ENCODE peak calls at places on chromosomes 16 and 17, in eight cellular contexts. One of them, this sample, is unnamed.

GRCh38 chr16:25051446-25052160 is 36.4 kb upstream of the ARHGAP17 start:
- DNase-seq in choroid plexus epithelial cell: peak
- DNase-seq in body of pancreas: no peak
- DNase-seq in HCT116: no peak
- DNase-seq in Peyer's patch: no peak
- DNase-seq in adipocyte: peak
- DNase-seq in AG09309: no peak
- DNase-seq in PC-3: peak
- DNase-seq in this sample: peak

GRCh38 chr16:66740010-66740409 is 11.4 kb downstream of the DYNC1LI2 start:
- DNase-seq in HCT116: no peak
- DNase-seq in choroid plexus epithelial cell: peak
- DNase-seq in AG09309: no peak
- DNase-seq in PC-3: peak
- DNase-seq in body of pancreas: peak
- DNase-seq in adipocyte: peak
- DNase-seq in Peyer's patch: peak
- DNase-seq in this sample: peak

GRCh38 chr17:15261063-15261817 is 3.9 kb downstream of the PMP22 start:
- DNase-seq in adipocyte: peak
- DNase-seq in body of pancreas: peak
- DNase-seq in PC-3: peak
- DNase-seq in AG09309: no peak
- DNase-seq in choroid plexus epithelial cell: peak
- DNase-seq in Peyer's patch: peak
- DNase-seq in HCT116: no peak
- DNase-seq in this sample: peak

GRCh38 chr17:82981141-82981540 is 98.3 kb upstream of the METRNL start:
- DNase-seq in adipocyte: no peak
- DNase-seq in Peyer's patch: no peak
- DNase-seq in choroid plexus epithelial cell: peak
- DNase-seq in PC-3: no peak
- DNase-seq in HCT116: no peak
- DNase-seq in body of pancreas: no peak
- DNase-seq in AG09309: no peak
- DNase-seq in this sample: no peak

GRCh38 chr16:67188798-67189197 is 1.1 kb downstream of the EXOC3L1 start:
- DNase-seq in HCT116: no peak
- DNase-seq in Peyer's patch: no peak
- DNase-seq in adipocyte: no peak
- DNase-seq in body of pancreas: no peak
- DNase-seq in AG09309: no peak
- DNase-seq in PC-3: no peak
- DNase-seq in choroid plexus epithelial cell: no peak
- DNase-seq in this sample: no peak

GRCh38 chr17:82408288-82408937 is 9.7 kb upstream of the HEXD start:
- DNase-seq in PC-3: no peak
- DNase-seq in AG09309: no peak
- DNase-seq in body of pancreas: no peak
- DNase-seq in Peyer's patch: no peak
- DNase-seq in adipocyte: no peak
- DNase-seq in choroid plexus epithelial cell: peak
- DNase-seq in HCT116: no peak
- DNase-seq in this sample: no peak

GRCh38 chr17:4900231-4901107 is 1.1 kb downstream of the C17orf107 start:
- DNase-seq in choroid plexus epithelial cell: no peak
- DNase-seq in HCT116: no peak
- DNase-seq in body of pancreas: no peak
- DNase-seq in AG09309: no peak
- DNase-seq in PC-3: no peak
- DNase-seq in Peyer's patch: peak
- DNase-seq in adipocyte: no peak
- DNase-seq in this sample: no peak

GRCh38 chr16:49431040-49431439 is 57.4 kb downstream of the C16orf78 start:
- DNase-seq in choroid plexus epithelial cell: no peak
- DNase-seq in adipocyte: no peak
- DNase-seq in body of pancreas: no peak
- DNase-seq in AG09309: no peak
- DNase-seq in HCT116: no peak
- DNase-seq in Peyer's patch: no peak
- DNase-seq in PC-3: no peak
- DNase-seq in this sample: no peak

DNA sequence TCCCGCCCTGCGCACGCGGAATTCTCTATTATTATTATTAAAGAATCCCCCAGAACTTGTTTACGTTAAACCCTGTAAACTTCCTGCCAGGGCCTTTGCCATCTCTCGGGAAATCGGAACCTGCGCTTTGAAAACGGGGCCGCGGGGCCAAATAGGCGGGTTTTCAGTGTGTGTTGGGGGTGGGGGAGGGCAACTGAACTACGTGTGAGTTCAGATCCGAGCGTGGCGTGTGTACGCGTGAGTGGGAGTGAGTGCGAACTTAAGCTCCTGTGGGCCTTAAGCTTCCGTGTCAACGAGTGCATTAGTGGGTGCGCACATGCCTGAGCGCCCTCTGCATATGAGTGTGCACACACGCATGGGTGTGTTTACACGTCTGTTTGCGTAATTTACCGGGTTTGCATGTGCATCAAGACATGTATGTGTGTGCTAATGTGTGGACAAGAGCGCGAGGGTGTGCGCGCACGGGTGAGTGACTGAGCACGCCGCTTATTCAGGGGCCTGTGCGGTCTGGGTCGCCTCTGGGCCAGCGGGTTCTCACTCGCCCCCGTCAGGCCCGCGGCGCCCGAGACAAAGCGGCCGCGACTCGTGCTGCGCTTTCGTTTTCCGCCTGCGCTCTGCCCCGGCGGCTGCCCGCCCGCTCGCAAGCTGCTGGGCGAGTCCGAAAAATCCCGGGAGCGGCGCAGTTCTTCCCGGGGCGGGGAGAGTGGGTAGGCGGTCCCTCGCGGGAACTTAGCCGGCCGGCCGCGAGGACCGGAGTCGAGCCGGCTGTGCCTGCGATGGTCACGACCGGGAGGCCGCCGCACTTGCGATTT is 1.2 kb upstream of the FOXF1 start:
- DNase-seq in PC-3: peak
- DNase-seq in adipocyte: peak
- DNase-seq in HCT116: peak
- DNase-seq in AG09309: no peak
- DNase-seq in choroid plexus epithelial cell: peak
- DNase-seq in body of pancreas: no peak
- DNase-seq in Peyer's patch: no peak
- DNase-seq in this sample: peak
- H3K4me3 ChIP-seq in PC-3: peak
- H3K4me3 ChIP-seq in adipocyte: peak
- H3K4me3 ChIP-seq in HCT116: peak
- H3K4me3 ChIP-seq in AG09309: peak
- H3K4me3 ChIP-seq in choroid plexus epithelial cell: peak
- H3K4me3 ChIP-seq in body of pancreas: peak
- H3K4me3 ChIP-seq in Peyer's patch: peak
- H3K4me3 ChIP-seq in this sample: peak

DNA sequence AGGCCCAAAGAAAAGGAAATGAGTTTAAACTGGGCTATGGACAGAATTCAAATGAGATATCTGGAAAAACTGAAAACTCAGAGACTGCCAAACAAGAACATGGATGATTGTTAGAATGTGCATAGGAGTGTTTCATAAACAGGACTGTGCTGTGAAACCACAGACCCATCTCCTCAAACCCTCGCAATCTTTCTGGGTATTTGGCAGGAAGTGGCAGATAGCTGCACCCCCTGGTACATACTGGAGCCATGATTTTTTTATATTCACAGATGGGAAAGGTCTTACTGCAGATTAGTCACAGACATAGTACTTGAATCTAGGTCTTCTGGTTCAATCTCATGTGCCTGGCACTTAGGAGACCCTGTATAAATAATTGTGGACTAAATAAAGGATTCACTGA is 145.0 kb downstream of the CCDC182 start:
- DNase-seq in HCT116: no peak
- DNase-seq in adipocyte: no peak
- DNase-seq in body of pancreas: no peak
- DNase-seq in PC-3: no peak
- DNase-seq in choroid plexus epithelial cell: no peak
- DNase-seq in Peyer's patch: no peak
- DNase-seq in AG09309: no peak
- DNase-seq in this sample: no peak
- H3K4me3 ChIP-seq in HCT116: no peak
- H3K4me3 ChIP-seq in adipocyte: no peak
- H3K4me3 ChIP-seq in body of pancreas: no peak
- H3K4me3 ChIP-seq in PC-3: no peak
- H3K4me3 ChIP-seq in choroid plexus epithelial cell: no peak
- H3K4me3 ChIP-seq in Peyer's patch: no peak
- H3K4me3 ChIP-seq in AG09309: no peak
- H3K4me3 ChIP-seq in this sample: no peak

DNA sequence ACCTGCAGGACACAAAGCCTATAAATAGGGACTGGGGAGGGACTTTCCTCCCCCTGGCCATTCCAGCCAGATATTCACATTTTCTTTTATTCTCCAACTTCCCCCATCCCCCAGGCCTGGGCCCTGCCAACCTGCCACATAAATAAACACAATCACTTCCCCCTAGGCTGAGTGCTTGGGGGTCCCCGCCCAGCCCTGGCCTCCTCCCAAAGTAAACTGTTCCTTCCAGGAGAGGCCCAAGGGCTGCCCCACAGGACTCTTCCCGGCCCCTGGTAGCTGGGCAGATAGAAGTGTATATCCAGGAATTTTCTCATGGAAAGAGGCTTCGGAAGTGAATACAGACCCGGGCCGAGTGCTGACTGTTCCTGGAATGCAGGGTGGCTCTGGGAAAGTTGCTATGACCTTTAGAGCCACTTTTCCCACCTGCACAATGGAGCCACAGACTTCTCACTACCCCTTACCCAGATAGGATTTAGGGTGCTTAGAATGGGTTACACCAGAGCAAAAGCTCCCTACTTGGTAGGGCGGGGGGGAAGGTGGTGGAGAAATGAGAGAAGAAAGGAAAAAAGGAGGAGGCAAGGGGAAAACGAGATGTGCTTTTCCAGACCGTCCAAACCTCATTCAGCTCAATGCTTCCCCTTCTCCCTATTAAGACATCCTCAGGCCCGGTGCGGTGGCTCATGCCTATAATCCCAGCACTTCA is 8.5 kb downstream of the CSF3 start:
- DNase-seq in HCT116: no peak
- DNase-seq in adipocyte: peak
- DNase-seq in body of pancreas: no peak
- DNase-seq in PC-3: peak
- DNase-seq in Peyer's patch: no peak
- DNase-seq in AG09309: no peak
- DNase-seq in choroid plexus epithelial cell: no peak
- DNase-seq in this sample: peak
- H3K4me3 ChIP-seq in HCT116: no peak
- H3K4me3 ChIP-seq in adipocyte: no peak
- H3K4me3 ChIP-seq in body of pancreas: no peak
- H3K4me3 ChIP-seq in PC-3: peak
- H3K4me3 ChIP-seq in Peyer's patch: no peak
- H3K4me3 ChIP-seq in AG09309: no peak
- H3K4me3 ChIP-seq in choroid plexus epithelial cell: no peak
- H3K4me3 ChIP-seq in this sample: no peak

DNA sequence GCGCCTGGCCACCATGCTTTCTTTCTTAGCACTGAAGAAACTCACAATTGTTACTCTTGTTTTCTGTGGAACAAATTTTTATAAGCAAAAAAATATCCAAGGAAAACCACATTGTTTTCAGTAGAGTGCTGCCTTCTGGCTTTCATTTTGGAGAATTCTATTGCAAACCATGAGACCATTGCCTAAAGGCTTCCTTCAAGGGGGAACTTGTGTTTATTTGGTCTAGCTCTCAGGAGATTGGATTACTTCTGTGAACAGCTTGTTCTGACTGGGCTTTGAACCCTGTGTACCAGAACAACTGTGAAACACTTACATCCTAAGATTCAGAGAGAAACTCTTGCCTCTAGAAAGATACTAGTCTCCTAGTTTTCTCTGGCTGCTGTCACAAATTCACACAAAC is 32.1 kb downstream of the TOM1L1 start:
- DNase-seq in adipocyte: peak
- DNase-seq in body of pancreas: no peak
- DNase-seq in HCT116: no peak
- DNase-seq in choroid plexus epithelial cell: peak
- DNase-seq in AG09309: no peak
- DNase-seq in PC-3: no peak
- DNase-seq in Peyer's patch: no peak
- DNase-seq in this sample: peak
- H3K4me3 ChIP-seq in adipocyte: no peak
- H3K4me3 ChIP-seq in body of pancreas: no peak
- H3K4me3 ChIP-seq in HCT116: no peak
- H3K4me3 ChIP-seq in choroid plexus epithelial cell: no peak
- H3K4me3 ChIP-seq in AG09309: no peak
- H3K4me3 ChIP-seq in PC-3: no peak
- H3K4me3 ChIP-seq in Peyer's patch: no peak
- H3K4me3 ChIP-seq in this sample: no peak

GRCh38 chr17:60142872-60143499 is 6.8 kb upstream of the CA4 start:
- DNase-seq in choroid plexus epithelial cell: peak
- DNase-seq in adipocyte: peak
- DNase-seq in body of pancreas: peak
- DNase-seq in PC-3: peak
- DNase-seq in Peyer's patch: peak
- DNase-seq in AG09309: peak
- DNase-seq in HCT116: peak
- DNase-seq in this sample: peak
- H3K4me3 ChIP-seq in choroid plexus epithelial cell: no peak
- H3K4me3 ChIP-seq in adipocyte: peak
- H3K4me3 ChIP-seq in body of pancreas: no peak
- H3K4me3 ChIP-seq in PC-3: peak
- H3K4me3 ChIP-seq in Peyer's patch: no peak
- H3K4me3 ChIP-seq in AG09309: no peak
- H3K4me3 ChIP-seq in HCT116: peak
- H3K4me3 ChIP-seq in this sample: peak

DNA sequence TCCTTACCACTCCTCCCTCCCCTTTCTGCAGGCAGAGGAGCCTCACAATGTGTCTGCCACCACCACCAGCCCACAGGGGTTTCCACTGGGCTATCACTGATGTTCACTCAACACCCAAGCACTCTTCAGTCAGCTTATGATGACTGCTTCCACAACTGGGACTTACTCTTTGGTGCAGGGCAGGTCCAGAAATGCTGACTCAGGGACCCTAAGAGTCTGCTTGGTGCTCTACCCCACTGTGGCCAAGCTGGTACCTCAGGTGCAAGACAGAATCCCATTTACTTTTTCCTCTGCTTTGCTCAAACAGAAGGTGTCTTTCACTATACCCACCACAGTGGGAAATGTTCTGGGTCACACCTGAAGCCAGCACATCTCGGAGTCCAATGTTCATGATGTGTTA is 40.1 kb downstream of the ZNF267 start:
- DNase-seq in body of pancreas: no peak
- DNase-seq in choroid plexus epithelial cell: no peak
- DNase-seq in adipocyte: no peak
- DNase-seq in PC-3: no peak
- DNase-seq in HCT116: no peak
- DNase-seq in AG09309: no peak
- DNase-seq in Peyer's patch: no peak
- DNase-seq in this sample: no peak
- H3K4me3 ChIP-seq in body of pancreas: no peak
- H3K4me3 ChIP-seq in choroid plexus epithelial cell: no peak
- H3K4me3 ChIP-seq in adipocyte: peak
- H3K4me3 ChIP-seq in PC-3: no peak
- H3K4me3 ChIP-seq in HCT116: no peak
- H3K4me3 ChIP-seq in AG09309: no peak
- H3K4me3 ChIP-seq in Peyer's patch: no peak
- H3K4me3 ChIP-seq in this sample: no peak

This sample was measured in foreskin fibroblast.